ENCODE peak calls at places on chromosomes 4 and X, in six cellular contexts. W is BJ, D is stromal cell of bone marrow, K is fibroblast of the aortic adventitia, M is A549, X is AG08395. R is an unnamed sample.

GRCh38 chr4:56048621-56049427 is 100.1 kb downstream of the CEP135 start:
- DNase-seq in W (no peak), D (peak), K (peak), M (peak), X (peak), R (no peak)

GRCh38 chrX:68045008-68045577 is 388.2 kb downstream of the OPHN1 start:
- DNase-seq in W (no peak), D (no peak), K (no peak), M (no peak), X (no peak), R (no peak)

GRCh38 chr4:18847276-18847890 is 825.8 kb upstream of the LCORL start:
- DNase-seq in W (no peak), D (no peak), K (no peak), M (no peak), X (no peak), R (no peak)

GRCh38 chr4:39808231-39808749 is 110.4 kb downstream of the UBE2K start:
- DNase-seq in W (no peak), D (no peak), K (no peak), M (peak), X (no peak), R (no peak)

GRCh38 chrX:45711231-45711630 is 510.6 kb upstream of the DIPK2B start:
- DNase-seq in W (no peak), D (no peak), K (no peak), M (no peak), X (peak), R (no peak)

GRCh38 chr4:107939307-107939706 is 8.0 kb downstream of the CYP2U1 start:
- DNase-seq in W (no peak), D (no peak), K (no peak), M (no peak), X (peak), R (no peak)

GRCh38 chr4:9947168-9948062 is 73.9 kb downstream of the SLC2A9 start:
- DNase-seq in W (no peak), D (no peak), K (no peak), M (no peak), X (no peak), R (no peak)

GRCh38 chr4:142248946-142249345 is 597.2 kb downstream of the INPP4B start:
- DNase-seq in W (peak), D (peak), K (peak), M (peak), X (peak), R (no peak)

GRCh38 chr4:675980-676870 is 1.9 kb downstream of the MYL5 start:
- DNase-seq in W (no peak), D (no peak), K (no peak), M (no peak), X (no peak), R (no peak)

GRCh38 chr4:110877728-110878382 is 255.0 kb upstream of the PITX2 start:
- DNase-seq in W (no peak), D (no peak), K (no peak), M (no peak), X (no peak), R (no peak)

GRCh38 chrX:101359966-101360365 is 11.4 kb upstream of the TIMM8A start:
- DNase-seq in W (no peak), D (no peak), K (no peak), M (no peak), X (no peak), R (no peak)

GRCh38 chr4:141131738-141132688 is 1.3 kb downstream of the RNF150 start:
- DNase-seq in W (no peak), D (no peak), K (peak), M (no peak), X (peak), R (no peak)

GRCh38 chr4:38867478-38868054 is at the start of gene FAM114A1:
- DNase-seq in W (no peak), D (peak), K (peak), M (peak), X (peak), R (peak)

GRCh38 chr4:6916069-6916586 is 6.5 kb downstream of the TBC1D14 start:
- DNase-seq in W (no peak), D (no peak), K (no peak), M (no peak), X (no peak), R (no peak)

GRCh38 chrX:24838624-24839023 is 144.9 kb downstream of the POLA1 start:
- DNase-seq in W (no peak), D (no peak), K (peak), M (peak), X (peak), R (no peak)

GRCh38 chr4:156321203-156321602 is 367.5 kb upstream of the CTSO start:
- DNase-seq in W (peak), D (peak), K (peak), M (no peak), X (peak), R (no peak)

GRCh38 chr4:8435656-8436121 is 4.8 kb downstream of the ACOX3 start:
- DNase-seq in W (no peak), D (no peak), K (peak), M (no peak), X (no peak), R (no peak)

GRCh38 chrX:40151211-40152172 is 53.7 kb upstream of the BCOR start:
- DNase-seq in W (no peak), D (no peak), K (no peak), M (no peak), X (no peak), R (no peak)

GRCh38 chr4:26912810-26913209 is 52.2 kb downstream of the STIM2 start:
- DNase-seq in W (no peak), D (no peak), K (no peak), M (no peak), X (no peak), R (peak)

GRCh38 chr4:67881226-67881625 is 2.6 kb downstream of the TMPRSS11D start:
- DNase-seq in W (no peak), D (no peak), K (no peak), M (no peak), X (no peak), R (no peak)

GRCh38 chrX:139126493-139126892 is 404.0 kb upstream of the F9 start:
- DNase-seq in W (no peak), D (no peak), K (no peak), M (peak), X (no peak), R (no peak)